ENCODE peak calls at places on chromosomes 5 and 9, in ten cellular contexts. One of them, this sample, is unnamed.

GRCh38 chr5:124954784-124955183 is 208.3 kb upstream of the ZNF608 start:
- DNase-seq in heart left ventricle: no peak
- DNase-seq in body of pancreas: no peak
- DNase-seq in ovary: no peak
- DNase-seq in HCT116: no peak
- DNase-seq in breast epithelium: no peak
- DNase-seq in transverse colon: no peak
- DNase-seq in Peyer's patch: no peak
- DNase-seq in IMR-90: no peak
- DNase-seq in adrenal gland: no peak
- DNase-seq in this sample: no peak

GRCh38 chr9:116786737-116787136 is 99.6 kb downstream of the TRIM32 start:
- DNase-seq in transverse colon: no peak
- DNase-seq in Peyer's patch: no peak
- DNase-seq in ovary: no peak
- DNase-seq in adrenal gland: no peak
- DNase-seq in heart left ventricle: no peak
- DNase-seq in body of pancreas: no peak
- DNase-seq in HCT116: no peak
- DNase-seq in IMR-90: no peak
- DNase-seq in breast epithelium: no peak
- DNase-seq in this sample: no peak

GRCh38 chr9:69326261-69326660 is 1.2 kb downstream of the ENTREP1 start:
- DNase-seq in IMR-90: no peak
- DNase-seq in ovary: no peak
- DNase-seq in adrenal gland: no peak
- DNase-seq in transverse colon: no peak
- DNase-seq in body of pancreas: no peak
- DNase-seq in heart left ventricle: peak; percentile 28
- DNase-seq in Peyer's patch: no peak
- DNase-seq in HCT116: no peak
- DNase-seq in breast epithelium: peak; percentile 56
- DNase-seq in this sample: no peak

GRCh38 chr9:87671925-87672324 is 54.0 kb upstream of the CTSL start:
- DNase-seq in HCT116: no peak
- DNase-seq in breast epithelium: no peak
- DNase-seq in transverse colon: no peak
- DNase-seq in Peyer's patch: no peak
- DNase-seq in ovary: no peak
- DNase-seq in body of pancreas: no peak
- DNase-seq in IMR-90: no peak
- DNase-seq in heart left ventricle: no peak
- DNase-seq in adrenal gland: no peak
- DNase-seq in this sample: no peak

GRCh38 chr5:59390989-59391388 is 502.5 kb downstream of the PDE4D start:
- DNase-seq in Peyer's patch: no peak
- DNase-seq in body of pancreas: no peak
- DNase-seq in heart left ventricle: no peak
- DNase-seq in breast epithelium: no peak
- DNase-seq in HCT116: no peak
- DNase-seq in adrenal gland: no peak
- DNase-seq in IMR-90: no peak
- DNase-seq in transverse colon: no peak
- DNase-seq in ovary: no peak
- DNase-seq in this sample: no peak

GRCh38 chr5:71770381-71770780 is 51.3 kb downstream of the CARTPT start:
- DNase-seq in Peyer's patch: no peak
- DNase-seq in transverse colon: no peak
- DNase-seq in breast epithelium: no peak
- DNase-seq in IMR-90: no peak
- DNase-seq in heart left ventricle: no peak
- DNase-seq in HCT116: no peak
- DNase-seq in ovary: no peak
- DNase-seq in adrenal gland: no peak
- DNase-seq in body of pancreas: no peak
- DNase-seq in this sample: no peak

GRCh38 chr9:25864509-25864908 is 186.3 kb upstream of the TUSC1 start:
- DNase-seq in Peyer's patch: no peak
- DNase-seq in IMR-90: no peak
- DNase-seq in breast epithelium: no peak
- DNase-seq in ovary: no peak
- DNase-seq in adrenal gland: no peak
- DNase-seq in body of pancreas: no peak
- DNase-seq in heart left ventricle: no peak
- DNase-seq in HCT116: no peak
- DNase-seq in transverse colon: no peak
- DNase-seq in this sample: no peak

GRCh38 chr9:77556396-77556795 is 91.7 kb downstream of the GNA14 start:
- DNase-seq in Peyer's patch: no peak
- DNase-seq in breast epithelium: no peak
- DNase-seq in adrenal gland: no peak
- DNase-seq in HCT116: no peak
- DNase-seq in IMR-90: no peak
- DNase-seq in ovary: no peak
- DNase-seq in transverse colon: no peak
- DNase-seq in body of pancreas: no peak
- DNase-seq in heart left ventricle: no peak
- DNase-seq in this sample: no peak

GRCh38 chr9:91162784-91163440 is 198.8 kb downstream of the AUH start:
- DNase-seq in body of pancreas: no peak
- DNase-seq in Peyer's patch: peak; percentile 94
- DNase-seq in heart left ventricle: peak; percentile 51
- DNase-seq in transverse colon: peak; percentile 75
- DNase-seq in HCT116: no peak
- DNase-seq in IMR-90: no peak
- DNase-seq in adrenal gland: peak; percentile 48
- DNase-seq in breast epithelium: peak; percentile 31
- DNase-seq in ovary: no peak
- DNase-seq in this sample: peak; percentile 93

DNA sequence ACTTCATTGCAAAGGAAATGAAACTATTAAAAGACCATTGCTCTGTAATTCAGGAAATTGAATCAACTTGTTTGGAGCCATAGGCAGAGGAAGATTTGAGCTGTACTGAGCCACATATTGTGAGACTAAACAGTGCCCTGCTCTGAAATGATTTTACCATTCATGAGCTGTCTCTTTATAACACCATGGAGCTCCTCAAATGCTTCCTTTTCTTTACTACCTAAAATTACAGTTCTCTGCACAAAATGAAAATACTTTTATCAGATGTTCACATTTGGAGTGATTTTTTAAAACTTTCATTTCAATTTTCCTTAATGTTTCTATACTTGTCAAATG is 97.9 kb downstream of the NLN start:
- DNase-seq in heart left ventricle: no peak
- DNase-seq in body of pancreas: no peak
- DNase-seq in IMR-90: no peak
- DNase-seq in breast epithelium: no peak
- DNase-seq in HCT116: no peak
- DNase-seq in adrenal gland: no peak
- DNase-seq in transverse colon: no peak
- DNase-seq in Peyer's patch: no peak
- DNase-seq in ovary: no peak
- DNase-seq in this sample: no peak
- H3K4me1 ChIP-seq in heart left ventricle: peaks cover 3% of the 10 kb centered on the region
- H3K4me1 ChIP-seq in body of pancreas: no peaks in the 10 kb centered on the region
- H3K4me1 ChIP-seq in IMR-90: peaks cover 5% of the 10 kb centered on the region
- H3K4me1 ChIP-seq in breast epithelium: no peaks in the 10 kb centered on the region
- H3K4me1 ChIP-seq in HCT116: peaks cover 35% of the 10 kb centered on the region
- H3K4me1 ChIP-seq in adrenal gland: no peaks in the 10 kb centered on the region
- H3K4me1 ChIP-seq in transverse colon: peaks cover 55% of the 10 kb centered on the region
- H3K4me1 ChIP-seq in Peyer's patch: no peaks in the 10 kb centered on the region
- H3K4me1 ChIP-seq in ovary: no peaks in the 10 kb centered on the region
- H3K4me1 ChIP-seq in this sample: no peaks in the 10 kb centered on the region

DNA sequence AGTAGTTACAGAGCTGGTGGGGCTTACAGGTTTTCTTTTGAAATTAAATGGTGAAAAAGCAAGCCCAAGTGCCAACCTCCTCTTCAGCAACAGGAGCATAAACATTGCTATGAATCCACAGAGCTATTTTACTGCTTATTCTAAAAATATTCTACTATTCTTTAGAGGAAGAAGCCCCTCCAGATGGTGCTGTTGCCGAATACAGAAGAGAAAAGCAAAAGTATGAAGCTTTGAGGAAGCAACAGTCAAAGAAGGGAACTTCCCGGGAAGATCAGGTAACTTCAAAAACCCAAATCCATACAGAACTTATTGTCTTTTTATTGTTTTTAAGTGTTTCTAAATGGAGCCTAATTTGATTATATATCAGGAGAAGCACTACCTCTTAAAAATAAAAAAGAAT is 202.8 kb downstream of the CWC27 start:
- DNase-seq in breast epithelium: no peak
- DNase-seq in transverse colon: no peak
- DNase-seq in Peyer's patch: no peak
- DNase-seq in heart left ventricle: no peak
- DNase-seq in body of pancreas: no peak
- DNase-seq in adrenal gland: no peak
- DNase-seq in IMR-90: peak; percentile 48
- DNase-seq in ovary: no peak
- DNase-seq in HCT116: no peak
- DNase-seq in this sample: no peak
- TF ChIP-seq CTCF in breast epithelium: no peak
- TF ChIP-seq CTCF in transverse colon: no peak
- TF ChIP-seq CTCF in Peyer's patch: peak; percentile 11
- TF ChIP-seq CTCF in heart left ventricle: peak; percentile 10
- TF ChIP-seq CTCF in body of pancreas: no peak
- TF ChIP-seq CTCF in adrenal gland: no peak
- TF ChIP-seq CTCF in IMR-90: peak; percentile 38
- TF ChIP-seq CTCF in ovary: no peak
- TF ChIP-seq CTCF in HCT116: no peak
- TF ChIP-seq CTCF in this sample: no peak

GRCh38 chr5:137888875-137889759 is at the start of gene PKD2L2:
- DNase-seq in breast epithelium: peak; percentile 66
- DNase-seq in body of pancreas: peak; percentile 71
- DNase-seq in transverse colon: peak; percentile 75
- DNase-seq in heart left ventricle: peak; percentile 88
- DNase-seq in adrenal gland: peak; percentile 93
- DNase-seq in HCT116: no peak
- DNase-seq in ovary: peak; percentile 91
- DNase-seq in IMR-90: peak; percentile 64
- DNase-seq in Peyer's patch: peak; percentile 91
- DNase-seq in this sample: peak; percentile 97
- TF ChIP-seq POLR2A in breast epithelium: peak; percentile 22
- TF ChIP-seq POLR2A in body of pancreas: peak; percentile 68
- TF ChIP-seq POLR2A in transverse colon: peak; percentile 61
- TF ChIP-seq POLR2A in heart left ventricle: peak; percentile 44
- TF ChIP-seq POLR2A in adrenal gland: peak; percentile 78
- TF ChIP-seq POLR2A in HCT116: no peak
- TF ChIP-seq POLR2A in ovary: peak; percentile 39
- TF ChIP-seq POLR2A in IMR-90: no peak
- TF ChIP-seq POLR2A in Peyer's patch: peak; percentile 45
- TF ChIP-seq POLR2A in this sample: peak; percentile 71

GRCh38 chr9:131707677-131708612 is 31.9 kb downstream of the RAPGEF1 start:
- DNase-seq in adrenal gland: peak; percentile 97
- DNase-seq in transverse colon: peak; percentile 60
- DNase-seq in HCT116: no peak
- DNase-seq in body of pancreas: peak; percentile 81
- DNase-seq in Peyer's patch: peak; percentile 82
- DNase-seq in ovary: no peak
- DNase-seq in breast epithelium: no peak
- DNase-seq in heart left ventricle: peak; percentile 66
- DNase-seq in IMR-90: peak; percentile 81
- DNase-seq in this sample: no peak
- H3K4me1 ChIP-seq in adrenal gland: peaks cover 32% of the 10 kb centered on the region
- H3K4me1 ChIP-seq in transverse colon: peaks cover 77% of the 10 kb centered on the region
- H3K4me1 ChIP-seq in HCT116: peaks cover 43% of the 10 kb centered on the region
- H3K4me1 ChIP-seq in body of pancreas: peaks cover 68% of the 10 kb centered on the region
- H3K4me1 ChIP-seq in Peyer's patch: peaks cover 26% of the 10 kb centered on the region
- H3K4me1 ChIP-seq in ovary: no peaks in the 10 kb centered on the region
- H3K4me1 ChIP-seq in breast epithelium: peaks cover 20% of the 10 kb centered on the region
- H3K4me1 ChIP-seq in heart left ventricle: peaks cover 68% of the 10 kb centered on the region
- H3K4me1 ChIP-seq in IMR-90: peaks cover 11% of the 10 kb centered on the region
- H3K4me1 ChIP-seq in this sample: peaks cover 100% of the 10 kb centered on the region

GRCh38 chr5:53201746-53202145 is 92.2 kb upstream of the MOCS2 start:
- DNase-seq in ovary: no peak
- DNase-seq in IMR-90: no peak
- DNase-seq in breast epithelium: no peak
- DNase-seq in HCT116: no peak
- DNase-seq in transverse colon: no peak
- DNase-seq in heart left ventricle: no peak
- DNase-seq in body of pancreas: no peak
- DNase-seq in Peyer's patch: no peak
- DNase-seq in adrenal gland: no peak
- DNase-seq in this sample: no peak
- TF ChIP-seq CTCF in ovary: no peak
- TF ChIP-seq CTCF in IMR-90: no peak
- TF ChIP-seq CTCF in breast epithelium: no peak
- TF ChIP-seq CTCF in HCT116: peak; percentile 63
- TF ChIP-seq CTCF in transverse colon: no peak
- TF ChIP-seq CTCF in heart left ventricle: no peak
- TF ChIP-seq CTCF in body of pancreas: no peak
- TF ChIP-seq CTCF in Peyer's patch: no peak
- TF ChIP-seq CTCF in adrenal gland: no peak
- TF ChIP-seq CTCF in this sample: no peak

DNA sequence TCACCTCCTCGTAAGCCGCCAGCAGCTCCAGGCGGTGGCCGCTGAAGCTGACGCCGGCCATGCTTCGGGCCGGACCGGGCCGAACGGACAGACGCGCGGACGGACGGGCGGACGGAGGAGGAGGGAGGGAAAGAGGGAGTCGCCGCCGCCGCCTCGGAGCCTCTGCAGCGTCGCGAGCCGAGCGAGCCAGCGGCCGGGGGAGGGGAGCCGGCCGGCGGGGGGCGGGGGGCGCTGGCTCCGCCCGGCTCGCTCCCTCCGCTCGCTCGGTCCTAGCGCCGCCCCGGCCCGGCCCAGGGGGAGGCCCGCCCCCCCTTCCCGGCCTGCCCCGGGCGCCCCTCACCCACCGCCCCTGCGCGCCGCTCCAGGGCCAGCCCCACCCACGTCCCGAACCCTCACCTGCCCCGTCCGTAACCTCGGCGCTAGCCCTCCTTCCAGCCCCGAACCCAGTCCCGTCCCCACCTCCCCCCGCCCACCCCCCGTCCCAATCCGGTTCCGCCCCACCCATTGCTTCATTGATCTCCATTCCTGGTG is at the start of gene DBN1:
- DNase-seq in IMR-90: no peak
- DNase-seq in transverse colon: peak; percentile 46
- DNase-seq in adrenal gland: peak; percentile 42
- DNase-seq in breast epithelium: no peak
- DNase-seq in ovary: peak; percentile 76
- DNase-seq in Peyer's patch: no peak
- DNase-seq in HCT116: no peak
- DNase-seq in heart left ventricle: peak; percentile 65
- DNase-seq in body of pancreas: peak; percentile 47
- DNase-seq in this sample: no peak
- TF ChIP-seq POLR2A in IMR-90: peak; percentile 10
- TF ChIP-seq POLR2A in transverse colon: no peak
- TF ChIP-seq POLR2A in adrenal gland: no peak
- TF ChIP-seq POLR2A in breast epithelium: no peak
- TF ChIP-seq POLR2A in ovary: no peak
- TF ChIP-seq POLR2A in Peyer's patch: no peak
- TF ChIP-seq POLR2A in HCT116: no peak
- TF ChIP-seq POLR2A in heart left ventricle: no peak
- TF ChIP-seq POLR2A in body of pancreas: peak; percentile 25
- TF ChIP-seq POLR2A in this sample: no peak

This sample was measured in spleen.